ENCODE peak calls at places on chromosomes 7 and 10, in five cellular contexts. N is CD8-positive, alpha-beta T cell; Y is Caco-2; R is GM23248; S is MM.1S. K is an unnamed sample.

GRCh38 chr7:77697535-77697831 is 1.2 kb downstream of the RSBN1L start:
- DNase-seq in R (peak; percentile 82), N (no peak), S (peak; percentile 36), Y (peak; percentile 38), K (no peak)

GRCh38 chr10:68231916-68232315 is at the start of gene ATOH7:
- DNase-seq in S (no peak), Y (no peak), N (no peak), R (no peak), K (no peak)

GRCh38 chr10:43262043-43262901 is 4.6 kb downstream of the RASGEF1A start:
- DNase-seq in R (no peak), N (no peak), Y (no peak), S (no peak), K (no peak)

GRCh38 chr10:117536862-117537435 is 5.6 kb upstream of the EMX2 start:
- DNase-seq in Y (no peak), R (no peak), S (no peak), N (no peak), K (no peak)

GRCh38 chr7:3239291-3239691 is 61.8 kb upstream of the SDK1 start:
- DNase-seq in S (no peak), R (no peak), Y (no peak), N (no peak), K (no peak)

GRCh38 chr10:52637592-52637991 is 135.0 kb downstream of the MBL2 start:
- DNase-seq in Y (peak; percentile 89), S (peak; percentile 21), N (no peak), R (no peak), K (no peak)

GRCh38 chr7:22565315-22565811 is 65.4 kb upstream of the STEAP1B start:
- DNase-seq in Y (no peak), R (peak; percentile 83), N (no peak), S (peak; percentile 64), K (no peak)

GRCh38 chr7:78379148-78379547 is 580.6 kb downstream of the PHTF2 start:
- DNase-seq in S (no peak), Y (no peak), N (no peak), R (peak; percentile 71), K (no peak)

GRCh38 chr7:139958599-139959380 is 104.0 kb downstream of the PARP12 start:
- DNase-seq in N (no peak), S (no peak), Y (no peak), R (no peak), K (no peak)

GRCh38 chr7:44449531-44449930 is 40.9 kb downstream of the NUDCD3 start:
- DNase-seq in S (no peak), R (peak; percentile 72), N (no peak), Y (no peak), K (no peak)

GRCh38 chr10:61136151-61136550 is 192.2 kb upstream of the RHOBTB1 start:
- DNase-seq in S (no peak), Y (no peak), R (peak; percentile 19), N (no peak), K (no peak)

GRCh38 chr10:30784896-30785605 is 155.5 kb upstream of the LYZL2 start:
- DNase-seq in S (peak; percentile 18), R (peak; percentile 69), Y (no peak), N (peak; percentile 31), K (no peak)

GRCh38 chr7:23093111-23093510 is 12.5 kb upstream of the KLHL7 start:
- DNase-seq in S (no peak), Y (no peak), N (no peak), R (peak; percentile 47), K (no peak)

GRCh38 chr10:44955408-44956070 is 4.1 kb upstream of the RASSF4 start:
- DNase-seq in N (no peak), Y (no peak), S (no peak), R (no peak), K (no peak)

GRCh38 chr10:119768455-119769094 is 42.7 kb downstream of the INPP5F start:
- DNase-seq in S (no peak), R (peak; percentile 52), N (no peak), Y (no peak), K (no peak)

GRCh38 chr10:114492351-114493037 is 88.2 kb upstream of the AFAP1L2 start:
- DNase-seq in Y (no peak), R (no peak), N (no peak), S (peak; percentile 74), K (peak; percentile 84)

GRCh38 chr10:76202777-76203176 is 771.4 kb downstream of the LRMDA start:
- DNase-seq in Y (no peak), R (peak; percentile 90), S (no peak), N (no peak), K (no peak)

GRCh38 chr7:50359995-50360925 is 55.7 kb downstream of the IKZF1 start:
- DNase-seq in N (peak; percentile 93), S (no peak), R (peak; percentile 7), Y (no peak), K (peak; percentile 93)

GRCh38 chr7:128003787-128004186 is 27.4 kb downstream of the LRRC4 start:
- DNase-seq in S (peak; percentile 56), R (no peak), Y (no peak), N (no peak), K (no peak)

GRCh38 chr7:28048694-28049093 is 131.9 kb downstream of the JAZF1 start:
- DNase-seq in S (no peak), N (no peak), R (no peak), Y (no peak), K (no peak)

DNA sequence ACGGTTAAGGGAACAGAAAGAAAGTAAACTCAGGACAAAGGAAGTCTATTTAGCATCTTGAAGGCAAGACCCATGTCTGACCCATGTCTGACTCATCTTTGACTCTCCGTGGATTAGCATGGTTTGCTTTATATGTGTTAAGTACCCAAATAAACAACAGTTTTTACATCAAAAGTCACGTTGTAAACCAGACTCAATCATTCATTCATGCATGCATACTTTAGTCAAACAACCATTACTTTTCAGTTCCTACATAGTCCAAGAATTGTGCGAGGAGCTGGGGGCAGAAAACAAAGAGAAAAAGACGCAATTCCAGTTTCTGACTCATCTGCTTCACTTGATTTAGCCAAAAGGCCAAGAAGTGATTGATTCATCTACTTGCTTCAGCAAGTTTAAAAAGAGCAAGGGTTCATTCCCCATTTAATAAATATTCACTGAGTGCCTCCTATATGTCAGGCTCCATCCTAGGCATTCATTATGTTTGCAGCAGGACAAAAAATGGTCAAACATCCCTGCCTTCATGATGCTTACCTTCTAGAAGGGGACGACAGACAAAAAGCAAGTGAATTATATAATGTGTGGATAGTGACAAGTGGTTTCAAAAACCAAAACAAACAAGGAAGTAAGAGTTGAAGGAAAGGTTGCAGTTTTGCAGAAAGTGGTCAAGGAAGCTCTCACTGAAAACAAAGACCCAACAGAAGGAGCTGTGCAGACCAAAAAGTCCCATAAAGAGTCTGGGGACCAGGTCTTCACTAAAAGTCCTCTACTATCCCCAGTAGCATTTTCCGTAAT is 116.2 kb downstream of the FAM107B start:
- DNase-seq in Y (no peak), S (no peak), R (peak; percentile 78), N (no peak), K (no peak)
- H3K4me1 ChIP-seq in Y (peaks cover 27% of the 10 kb centered on the region), S (peaks cover 48% of the 10 kb centered on the region), R (peaks cover 35% of the 10 kb centered on the region), N (peaks cover 29% of the 10 kb centered on the region), K (peaks cover 34% of the 10 kb centered on the region)

GRCh38 chr7:144826248-144826647 is 9.6 kb downstream of the TPK1 start:
- DNase-seq in Y (no peak), N (no peak), S (no peak), R (peak; percentile 46), K (no peak)

GRCh38 chr7:144827581-144828139 is 8.2 kb downstream of the TPK1 start:
- DNase-seq in Y (peak; percentile 83), R (peak; percentile 48), N (no peak), S (no peak), K (no peak)

GRCh38 chr7:144834516-144835165 is 1.2 kb downstream of the TPK1 start:
- DNase-seq in N (peak; percentile 31), S (peak; percentile 24), R (peak; percentile 68), Y (peak; percentile 37), K (peak; percentile 68)

GRCh38 chr7:144830811-144831210 is 5.0 kb downstream of the TPK1 start:
- DNase-seq in R (peak; percentile 44), Y (no peak), S (no peak), N (no peak), K (no peak)

DNA sequence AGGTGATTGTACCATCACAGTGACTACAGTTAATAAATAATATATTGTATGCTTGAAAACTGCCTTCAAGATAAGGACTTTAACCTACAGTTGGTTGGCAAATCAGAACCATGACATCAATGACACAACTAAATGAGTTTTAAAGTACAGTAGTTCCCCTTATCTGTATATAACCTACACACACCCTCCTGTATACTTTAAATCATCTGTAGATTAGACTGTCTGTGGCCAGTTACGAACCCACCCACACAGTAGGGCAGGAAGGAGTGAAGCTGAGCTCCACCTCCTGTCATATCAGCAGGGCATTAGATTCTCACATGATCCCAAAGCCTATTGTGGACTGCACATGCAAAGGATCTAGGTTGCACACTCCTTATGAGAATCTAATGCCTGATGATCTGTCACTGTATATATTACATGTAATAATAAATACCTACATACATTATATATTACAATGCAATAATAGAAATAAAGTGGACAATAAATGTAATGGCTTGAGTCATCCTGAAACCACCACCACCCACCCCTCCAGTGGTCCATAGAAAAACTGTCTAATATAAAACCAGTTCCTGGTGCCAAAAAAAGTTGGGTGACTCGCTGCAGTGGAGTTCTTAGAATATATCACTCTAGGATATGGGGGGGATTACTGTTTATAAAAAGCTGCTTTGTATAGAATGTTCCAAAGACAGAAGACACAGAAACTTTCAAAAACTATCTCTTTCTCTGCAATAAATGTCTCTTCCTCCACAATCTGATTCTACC is 5.6 kb downstream of the TPK1 start:
- DNase-seq in R (peak; percentile 30), S (no peak), N (no peak), Y (peak; percentile 23), K (no peak)
- H3K4me1 ChIP-seq in R (peaks cover 13% of the 10 kb centered on the region), S (peaks cover 6% of the 10 kb centered on the region), N (peaks cover 42% of the 10 kb centered on the region), Y (peaks cover 56% of the 10 kb centered on the region), K (peaks cover 34% of the 10 kb centered on the region)

DNA sequence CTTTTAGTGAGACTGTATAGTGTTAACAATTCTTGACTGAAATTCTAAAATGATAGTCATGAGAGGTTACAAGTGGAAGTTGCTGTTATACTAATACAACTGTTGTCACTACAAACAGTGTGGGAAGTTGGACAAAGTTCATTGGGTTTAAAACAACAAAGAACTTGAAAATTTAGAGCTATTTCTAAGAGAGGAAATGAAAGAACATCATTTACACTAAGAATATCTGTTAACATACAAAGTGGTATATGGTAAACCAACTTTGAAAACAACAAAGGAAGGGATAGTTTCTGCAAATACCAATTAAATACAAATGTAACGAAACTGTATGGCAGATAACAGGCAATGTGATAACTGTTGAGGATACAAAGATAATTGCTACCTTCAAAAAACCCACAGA is 11.6 kb downstream of the MTPN start:
- DNase-seq in N (no peak), Y (no peak), R (no peak), S (no peak), K (no peak)
- H3K4me1 ChIP-seq in N (peaks cover 54% of the 10 kb centered on the region), Y (peaks cover 10% of the 10 kb centered on the region), R (peaks cover 36% of the 10 kb centered on the region), S (no peaks in the 10 kb centered on the region), K (peaks cover 35% of the 10 kb centered on the region)

GRCh38 chr10:103232772-103233488 is 12.8 kb upstream of the RPEL1 start:
- DNase-seq in S (no peak), N (no peak), R (peak; percentile 22), Y (no peak), K (no peak)
- H3K4me1 ChIP-seq in S (no peaks in the 10 kb centered on the region), N (no peaks in the 10 kb centered on the region), R (peaks cover 46% of the 10 kb centered on the region), Y (peaks cover 50% of the 10 kb centered on the region), K (no peaks in the 10 kb centered on the region)

K was measured in CD4-positive, CD25-positive, alpha-beta regulatory T cell.